ENCODE peak calls at places on chromosomes 6 and 20, in five cellular contexts. Z is SK-N-SH, X is K562, J is HepG2, K is GM12878. I is an unnamed sample.

GRCh38 chr6:151445482-151445881 is 6.4 kb downstream of the RMND1 start:
- DNase-seq in Z (no peak), X (no peak), J (no peak), K (no peak), I (no peak)

GRCh38 chr6:11354019-11354418 is 121.6 kb upstream of the NEDD9 start:
- DNase-seq in Z (no peak), X (no peak), J (no peak), K (no peak), I (no peak)

GRCh38 chr6:169789944-169790927 is 38.8 kb downstream of the ERMARD start:
- DNase-seq in Z (peak), X (peak), J (peak), K (no peak), I (peak)

GRCh38 chr6:156634971-156635371 is 142.2 kb upstream of the ARID1B start:
- DNase-seq in Z (no peak), X (no peak), J (no peak), K (no peak), I (no peak)

GRCh38 chr6:37027036-37027720 is 21.7 kb downstream of the FGD2 start:
- DNase-seq in Z (no peak), X (no peak), J (no peak), K (no peak), I (no peak)

GRCh38 chr6:76876922-76877553 is 586.3 kb downstream of the HTR1B start:
- DNase-seq in Z (peak), X (no peak), J (peak), K (no peak), I (no peak)

GRCh38 chr6:115932481-115932880 is 128.2 kb downstream of the FRK start:
- DNase-seq in Z (no peak), X (no peak), J (no peak), K (no peak), I (peak)

GRCh38 chr6:37485259-37485658 is 14.4 kb downstream of the CCDC167 start:
- DNase-seq in Z (peak), X (peak), J (no peak), K (no peak), I (no peak)

GRCh38 chr6:30752164-30752927 is 8.0 kb upstream of the IER3 start:
- DNase-seq in Z (peak), X (no peak), J (no peak), K (no peak), I (peak)
- TF ChIP-seq ZBTB33 in Z (peak), X (no peak), J (no peak), K (no peak), I (no peak)

DNA sequence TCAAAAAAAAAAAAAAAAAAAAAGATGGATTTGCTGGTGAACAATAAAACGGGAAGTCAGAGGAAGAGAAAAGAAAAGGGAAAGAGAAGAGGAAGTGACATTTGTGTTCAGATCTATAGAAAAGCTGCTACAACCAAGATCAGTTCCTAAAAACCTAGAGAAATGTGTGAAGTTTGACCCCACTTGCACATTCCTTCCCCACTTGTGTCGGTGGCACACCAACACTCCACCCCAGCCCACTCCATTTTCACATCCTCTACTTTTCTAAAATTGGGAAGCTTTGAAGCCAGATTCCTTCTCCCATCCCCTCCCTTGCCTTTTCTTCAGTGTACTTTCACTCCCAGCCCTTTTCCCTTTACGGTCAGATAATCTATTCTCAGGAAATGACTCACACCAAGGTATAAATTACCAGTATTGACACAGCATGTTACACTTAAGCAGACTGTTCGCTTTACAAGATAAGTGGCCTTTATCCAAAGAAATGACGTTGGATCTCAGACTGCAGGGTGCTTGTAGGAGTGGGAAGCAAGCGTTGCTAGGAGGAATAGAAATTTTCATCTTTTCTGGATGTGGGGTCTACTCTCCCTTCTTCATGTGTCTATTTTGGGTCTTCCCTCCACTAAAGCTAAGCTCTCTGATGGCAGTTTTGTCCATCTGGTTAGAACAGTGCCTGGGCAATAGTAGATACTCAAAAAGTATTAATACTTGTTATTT is 92.5 kb upstream of the ADGRF1 start:
- DNase-seq in Z (no peak), X (peak), J (peak), K (no peak), I (peak)
- TF ChIP-seq ZBTB33 in Z (no peak), X (no peak), J (peak), K (no peak), I (peak)

GRCh38 chr20:40706977-40707582 is 18.0 kb upstream of the MAFB start:
- DNase-seq in Z (no peak), X (no peak), J (peak), K (no peak), I (peak)
- TF ChIP-seq ZBTB33 in Z (no peak), X (no peak), J (no peak), K (no peak), I (no peak)

GRCh38 chr6:136922680-136922996 is 537 bp downstream of the SLC35D3 start:
- DNase-seq in Z (no peak), X (no peak), J (no peak), K (no peak), I (no peak)
- TF ChIP-seq ZBTB33 in Z (no peak), X (no peak), J (no peak), K (no peak), I (no peak)

GRCh38 chr20:51800132-51800721 is 2.1 kb downstream of the SALL4 start:
- DNase-seq in Z (peak), X (peak), J (peak), K (no peak), I (peak)
- TF ChIP-seq ZBTB33 in Z (no peak), X (no peak), J (peak), K (no peak), I (no peak)

GRCh38 chr20:4828830-4829493 is 107.3 kb downstream of the PRND start:
- DNase-seq in Z (no peak), X (no peak), J (no peak), K (no peak), I (no peak)

GRCh38 chr20:4830212-4830607 is 108.5 kb downstream of the PRND start:
- DNase-seq in Z (no peak), X (no peak), J (no peak), K (no peak), I (no peak)

GRCh38 chr20:4832469-4832868 is 110.8 kb downstream of the PRND start:
- DNase-seq in Z (no peak), X (no peak), J (no peak), K (no peak), I (no peak)

GRCh38 chr20:4829494-4830211 is 107.9 kb downstream of the PRND start:
- DNase-seq in Z (no peak), X (no peak), J (no peak), K (no peak), I (no peak)

DNA sequence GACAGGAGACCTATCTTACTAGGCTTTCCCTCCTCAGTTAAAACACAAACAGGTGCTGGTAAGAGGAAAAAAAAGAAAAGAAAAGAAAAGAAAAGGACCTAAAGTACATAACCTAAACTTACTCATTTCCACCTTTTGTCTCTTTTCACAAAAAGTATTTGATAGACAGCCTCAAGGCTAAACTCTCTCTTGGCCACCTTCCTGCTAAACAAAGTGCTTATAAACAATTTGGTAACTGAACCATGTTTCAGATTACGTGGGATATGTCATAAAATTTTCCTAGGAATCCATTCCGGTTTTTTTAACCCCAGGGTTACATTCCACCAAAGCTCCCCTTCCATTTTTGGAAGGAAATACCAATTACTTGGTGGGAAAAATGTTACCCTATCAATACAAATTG is 109.0 kb downstream of the PRND start:
- DNase-seq in Z (no peak), X (no peak), J (no peak), K (no peak), I (no peak)
- TF ChIP-seq ZBTB33 in Z (no peak), X (no peak), J (no peak), K (no peak), I (no peak)

GRCh38 chr20:16601019-16601418 is 27.8 kb upstream of the KIF16B start:
- DNase-seq in Z (no peak), X (no peak), J (no peak), K (no peak), I (no peak)
- TF ChIP-seq ZBTB33 in Z (no peak), X (no peak), J (no peak), K (no peak), I (no peak)

DNA sequence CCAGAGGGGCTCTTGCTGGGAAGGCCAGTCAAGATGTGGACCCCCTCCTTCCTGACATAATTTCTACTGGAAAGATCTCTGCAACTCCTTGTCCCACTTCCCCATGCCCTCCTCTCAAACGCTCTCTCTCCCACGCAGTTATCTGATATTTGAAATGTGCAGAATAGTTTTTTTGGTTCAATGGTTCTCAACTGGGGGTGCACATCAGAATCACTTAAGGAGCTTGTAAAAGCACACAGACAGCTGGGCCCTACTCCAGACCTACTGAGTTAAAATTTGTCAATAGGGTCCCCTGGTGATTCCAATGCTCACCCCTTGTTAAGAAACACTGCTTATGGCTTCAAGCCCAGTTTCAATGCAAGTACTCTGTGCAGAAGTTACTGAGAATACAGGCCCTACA is 45.2 kb upstream of the KCNK16 start:
- DNase-seq in Z (no peak), X (no peak), J (no peak), K (no peak), I (no peak)
- TF ChIP-seq ZBTB33 in Z (no peak), X (no peak), J (no peak), K (no peak), I (no peak)

DNA sequence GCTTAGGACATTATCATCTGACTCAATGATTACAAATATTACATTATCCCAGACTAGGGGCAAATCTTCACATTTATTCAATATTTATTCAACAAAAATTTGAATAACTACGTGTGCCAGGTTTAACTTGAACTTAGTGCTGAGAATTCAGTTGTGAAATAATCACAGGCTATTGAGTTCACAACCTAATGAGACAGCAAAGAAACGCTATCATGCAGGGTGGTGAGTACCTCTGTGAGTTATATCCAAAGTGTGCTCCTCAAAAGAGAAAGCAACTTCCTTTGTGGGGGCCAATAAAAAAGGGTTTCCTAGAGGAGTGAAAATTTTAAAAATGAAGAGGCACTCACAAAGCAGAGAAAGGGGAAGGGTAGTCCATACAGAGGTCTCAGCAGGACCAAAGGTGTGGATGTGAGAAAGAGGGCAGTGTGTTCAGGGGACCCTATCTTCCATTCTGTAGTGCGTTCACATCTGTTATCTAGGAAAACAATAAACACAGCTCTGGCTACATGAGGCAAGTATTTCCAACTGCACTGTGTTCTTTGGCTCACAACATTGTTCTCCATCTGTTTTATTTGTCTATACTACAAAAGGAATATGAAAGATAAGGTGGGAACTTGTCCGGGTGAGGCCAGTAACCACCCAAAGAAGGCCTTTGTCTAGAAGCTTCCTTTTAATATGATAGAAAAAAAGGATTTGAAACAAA is 155.4 kb upstream of the MARCKS start:
- DNase-seq in Z (no peak), X (no peak), J (no peak), K (no peak), I (no peak)
- TF ChIP-seq ZBTB33 in Z (no peak), X (no peak), J (no peak), K (no peak), I (no peak)

GRCh38 chr6:53715434-53715833 is 49.9 kb upstream of the KLHL31 start:
- DNase-seq in Z (no peak), X (no peak), J (no peak), K (no peak), I (no peak)

GRCh38 chr6:53717571-53717970 is 52.0 kb upstream of the KLHL31 start:
- DNase-seq in Z (no peak), X (no peak), J (no peak), K (no peak), I (no peak)

GRCh38 chr6:53714888-53715287 is 49.3 kb upstream of the KLHL31 start:
- DNase-seq in Z (no peak), X (no peak), J (peak), K (no peak), I (no peak)

GRCh38 chr6:53721766-53722165 is 56.2 kb upstream of the KLHL31 start:
- DNase-seq in Z (no peak), X (no peak), J (no peak), K (no peak), I (no peak)

GRCh38 chr6:53718597-53719460 is 53.3 kb upstream of the KLHL31 start:
- DNase-seq in Z (peak), X (peak), J (peak), K (peak), I (peak)
- TF ChIP-seq ZBTB33 in Z (no peak), X (no peak), J (no peak), K (no peak), I (no peak)

I was measured in HCT116.